ENCODE peak calls at places on chromosome 1, in nine cellular contexts. One of them, this sample, is unnamed.

GRCh38 chr1:78370779-78371482 is 119.8 kb upstream of the PTGFR start:
- DNase-seq in left lung: no peak
- DNase-seq in Right ventricle myocardium superior: no peak
- DNase-seq in substantia nigra: no peak
- DNase-seq in KBM-7: no peak
- DNase-seq in ureter: no peak
- DNase-seq in activated CD8-positive, alpha-beta memory T cell treated with anti-CD3 and anti-CD28 coated beads for 4 hours: no peak
- DNase-seq in iPS DF 6.9: no peak
- DNase-seq in activated T-cell treated with anti-CD3 and anti-CD28 coated beads for 1 hour: no peak
- DNase-seq in this sample: peak

GRCh38 chr1:41661428-41662060 is 177.1 kb upstream of the EDN2 start:
- DNase-seq in activated CD8-positive, alpha-beta memory T cell treated with anti-CD3 and anti-CD28 coated beads for 4 hours: no peak
- DNase-seq in substantia nigra: peak
- DNase-seq in KBM-7: no peak
- DNase-seq in left lung: no peak
- DNase-seq in Right ventricle myocardium superior: peak
- DNase-seq in activated T-cell treated with anti-CD3 and anti-CD28 coated beads for 1 hour: no peak
- DNase-seq in ureter: no peak
- DNase-seq in iPS DF 6.9: no peak
- DNase-seq in this sample: no peak

GRCh38 chr1:91455334-91455733 is 45.3 kb upstream of the CDC7 start:
- DNase-seq in activated CD8-positive, alpha-beta memory T cell treated with anti-CD3 and anti-CD28 coated beads for 4 hours: no peak
- DNase-seq in left lung: no peak
- DNase-seq in ureter: no peak
- DNase-seq in activated T-cell treated with anti-CD3 and anti-CD28 coated beads for 1 hour: no peak
- DNase-seq in iPS DF 6.9: no peak
- DNase-seq in Right ventricle myocardium superior: no peak
- DNase-seq in substantia nigra: no peak
- DNase-seq in KBM-7: no peak
- DNase-seq in this sample: no peak

GRCh38 chr1:48251858-48252257 is 29.3 kb downstream of the SLC5A9 start:
- DNase-seq in ureter: no peak
- DNase-seq in left lung: no peak
- DNase-seq in KBM-7: no peak
- DNase-seq in activated CD8-positive, alpha-beta memory T cell treated with anti-CD3 and anti-CD28 coated beads for 4 hours: no peak
- DNase-seq in Right ventricle myocardium superior: no peak
- DNase-seq in activated T-cell treated with anti-CD3 and anti-CD28 coated beads for 1 hour: no peak
- DNase-seq in iPS DF 6.9: no peak
- DNase-seq in substantia nigra: no peak
- DNase-seq in this sample: no peak

GRCh38 chr1:63920154-63921117 is 146.6 kb downstream of the ROR1 start:
- DNase-seq in substantia nigra: no peak
- DNase-seq in Right ventricle myocardium superior: no peak
- DNase-seq in iPS DF 6.9: no peak
- DNase-seq in ureter: no peak
- DNase-seq in KBM-7: no peak
- DNase-seq in left lung: no peak
- DNase-seq in activated CD8-positive, alpha-beta memory T cell treated with anti-CD3 and anti-CD28 coated beads for 4 hours: no peak
- DNase-seq in activated T-cell treated with anti-CD3 and anti-CD28 coated beads for 1 hour: no peak
- DNase-seq in this sample: no peak

GRCh38 chr1:221239911-221240310 is 360.7 kb downstream of the HLX start:
- DNase-seq in activated CD8-positive, alpha-beta memory T cell treated with anti-CD3 and anti-CD28 coated beads for 4 hours: no peak
- DNase-seq in activated T-cell treated with anti-CD3 and anti-CD28 coated beads for 1 hour: no peak
- DNase-seq in substantia nigra: no peak
- DNase-seq in iPS DF 6.9: no peak
- DNase-seq in ureter: no peak
- DNase-seq in left lung: no peak
- DNase-seq in Right ventricle myocardium superior: no peak
- DNase-seq in KBM-7: no peak
- DNase-seq in this sample: no peak

GRCh38 chr1:148372731-148373130 is 110.4 kb downstream of the PPIAL4G start:
- DNase-seq in iPS DF 6.9: no peak
- DNase-seq in KBM-7: no peak
- DNase-seq in activated T-cell treated with anti-CD3 and anti-CD28 coated beads for 1 hour: no peak
- DNase-seq in ureter: no peak
- DNase-seq in left lung: no peak
- DNase-seq in activated CD8-positive, alpha-beta memory T cell treated with anti-CD3 and anti-CD28 coated beads for 4 hours: peak
- DNase-seq in Right ventricle myocardium superior: no peak
- DNase-seq in substantia nigra: no peak
- DNase-seq in this sample: no peak

GRCh38 chr1:171420810-171421209 is 64.5 kb upstream of the PRRC2C start:
- DNase-seq in Right ventricle myocardium superior: no peak
- DNase-seq in substantia nigra: no peak
- DNase-seq in activated CD8-positive, alpha-beta memory T cell treated with anti-CD3 and anti-CD28 coated beads for 4 hours: no peak
- DNase-seq in left lung: no peak
- DNase-seq in activated T-cell treated with anti-CD3 and anti-CD28 coated beads for 1 hour: no peak
- DNase-seq in ureter: no peak
- DNase-seq in iPS DF 6.9: no peak
- DNase-seq in KBM-7: no peak
- DNase-seq in this sample: no peak

GRCh38 chr1:56285554-56286402 is 293.6 kb downstream of the PLPP3 start:
- DNase-seq in activated CD8-positive, alpha-beta memory T cell treated with anti-CD3 and anti-CD28 coated beads for 4 hours: no peak
- DNase-seq in left lung: no peak
- DNase-seq in Right ventricle myocardium superior: no peak
- DNase-seq in ureter: no peak
- DNase-seq in iPS DF 6.9: no peak
- DNase-seq in activated T-cell treated with anti-CD3 and anti-CD28 coated beads for 1 hour: no peak
- DNase-seq in KBM-7: no peak
- DNase-seq in substantia nigra: no peak
- DNase-seq in this sample: no peak

GRCh38 chr1:155254714-155255242 is 505 bp downstream of the ENTREP3 start:
- DNase-seq in left lung: no peak
- DNase-seq in KBM-7: no peak
- DNase-seq in activated T-cell treated with anti-CD3 and anti-CD28 coated beads for 1 hour: no peak
- DNase-seq in iPS DF 6.9: no peak
- DNase-seq in substantia nigra: no peak
- DNase-seq in Right ventricle myocardium superior: no peak
- DNase-seq in ureter: no peak
- DNase-seq in activated CD8-positive, alpha-beta memory T cell treated with anti-CD3 and anti-CD28 coated beads for 4 hours: no peak
- DNase-seq in this sample: no peak

GRCh38 chr1:90729484-90730246 is 12.6 kb upstream of the BARHL2 start:
- DNase-seq in left lung: no peak
- DNase-seq in activated CD8-positive, alpha-beta memory T cell treated with anti-CD3 and anti-CD28 coated beads for 4 hours: no peak
- DNase-seq in Right ventricle myocardium superior: no peak
- DNase-seq in iPS DF 6.9: no peak
- DNase-seq in substantia nigra: no peak
- DNase-seq in KBM-7: peak
- DNase-seq in ureter: no peak
- DNase-seq in activated T-cell treated with anti-CD3 and anti-CD28 coated beads for 1 hour: no peak
- DNase-seq in this sample: peak